ENCODE peak calls at places on chromosomes 2 and 18, in nine cellular contexts. S is psoas muscle, Z is foreskin fibroblast, X is RWPE2, B is neuronal stem cell, K is cardiac fibroblast, H is Karpas-422, A is HCT116, N is GM23248. R is an unnamed sample.

GRCh38 chr2:224612581-224612980 is 27.4 kb upstream of the CUL3 start:
- DNase-seq in S (no peak), K (no peak), B (no peak), Z (peak; percentile 57), A (no peak), X (no peak), N (peak; percentile 5), H (no peak), R (no peak)

GRCh38 chr2:170396799-170397459 is 219.0 kb downstream of the MYO3B start:
- DNase-seq in A (no peak), X (no peak), Z (peak; percentile 35), B (no peak), H (peak; percentile 43), K (peak; percentile 33), S (no peak), N (peak; percentile 37), R (no peak)

GRCh38 chr2:71702971-71703898 is 249.9 kb downstream of the DYSF start:
- DNase-seq in B (no peak), Z (no peak), S (no peak), N (no peak), H (no peak), K (no peak), X (peak; percentile 25), A (no peak), R (no peak)

GRCh38 chr2:128169497-128169896 is 78.5 kb downstream of the UGGT1 start:
- DNase-seq in H (no peak), S (no peak), Z (peak; percentile 46), K (peak; percentile 86), X (no peak), A (no peak), B (no peak), N (peak; percentile 19), R (no peak)

GRCh38 chr2:70328921-70329561 is 27.2 kb upstream of the FAM136A start:
- DNase-seq in Z (no peak), H (no peak), B (no peak), A (peak; percentile 96), X (peak; percentile 94), K (peak; percentile 10), S (no peak), N (peak; percentile 58), R (no peak)

GRCh38 chr2:148999451-148999891 is 39.0 kb upstream of the LYPD6B start:
- DNase-seq in K (no peak), H (no peak), B (no peak), X (no peak), S (no peak), Z (peak; percentile 57), N (peak; percentile 22), A (no peak), R (no peak)

GRCh38 chr18:69365658-69366057 is 35.0 kb upstream of the DOK6 start:
- DNase-seq in X (no peak), H (no peak), K (no peak), S (no peak), N (no peak), Z (no peak), A (no peak), B (no peak), R (no peak)

GRCh38 chr2:50291535-50291934 is 740.4 kb downstream of the NRXN1 start:
- DNase-seq in A (no peak), K (no peak), Z (no peak), B (no peak), H (no peak), S (no peak), X (no peak), N (no peak), R (no peak)

GRCh38 chr2:227884511-227884947 is 13.1 kb downstream of the DAW1 start:
- DNase-seq in H (peak; percentile 87), B (peak; percentile 71), S (peak; percentile 39), N (peak; percentile 68), X (no peak), K (peak; percentile 85), A (peak; percentile 73), Z (peak; percentile 82), R (no peak)

GRCh38 chr2:45882707-45883106 is 231.2 kb downstream of the PRKCE start:
- DNase-seq in S (no peak), B (no peak), N (peak; percentile 65), H (no peak), X (no peak), A (no peak), K (no peak), Z (peak; percentile 60), R (no peak)

GRCh38 chr2:151886235-151886634 is 58.0 kb upstream of the ARL5A start:
- DNase-seq in Z (peak; percentile 15), N (no peak), A (no peak), S (no peak), K (no peak), H (no peak), X (no peak), B (no peak), R (no peak)

GRCh38 chr2:143955416-143956075 is 564.4 kb downstream of the ZEB2 start:
- DNase-seq in N (peak; percentile 77), B (no peak), S (no peak), K (peak; percentile 87), A (no peak), X (no peak), Z (peak; percentile 72), H (no peak), R (peak; percentile 72)

GRCh38 chr2:134134827-134135226 is 119.0 kb upstream of the MGAT5 start:
- DNase-seq in H (no peak), K (no peak), N (no peak), X (no peak), A (no peak), S (no peak), Z (no peak), B (no peak), R (no peak)

GRCh38 chr2:134137182-134137595 is 116.7 kb upstream of the MGAT5 start:
- DNase-seq in N (peak; percentile 73), B (no peak), S (no peak), A (no peak), X (peak; percentile 84), K (peak; percentile 90), Z (peak; percentile 86), H (no peak), R (no peak)

GRCh38 chr2:134138115-134138514 is 115.8 kb upstream of the MGAT5 start:
- DNase-seq in X (no peak), S (no peak), N (peak; percentile 43), B (no peak), Z (peak; percentile 73), A (no peak), K (peak; percentile 49), H (no peak), R (no peak)

GRCh38 chr2:134135793-134136192 is 118.1 kb upstream of the MGAT5 start:
- DNase-seq in Z (no peak), A (no peak), X (no peak), H (no peak), N (no peak), K (no peak), B (no peak), S (no peak), R (no peak)

GRCh38 chr2:134136702-134137101 is 117.2 kb upstream of the MGAT5 start:
- DNase-seq in H (no peak), S (no peak), N (no peak), X (no peak), Z (no peak), K (no peak), A (no peak), B (no peak), R (no peak)
- H3K4me3 ChIP-seq in H (no peak overlapping the region), S (peak overlapping the region; percentile 25), N (peak overlapping the region; percentile 38), X (no peak overlapping the region), Z (peak overlapping the region; percentile 32), K (no peak overlapping the region), A (no peak overlapping the region), B (no peak overlapping the region), R (no peak overlapping the region)

DNA sequence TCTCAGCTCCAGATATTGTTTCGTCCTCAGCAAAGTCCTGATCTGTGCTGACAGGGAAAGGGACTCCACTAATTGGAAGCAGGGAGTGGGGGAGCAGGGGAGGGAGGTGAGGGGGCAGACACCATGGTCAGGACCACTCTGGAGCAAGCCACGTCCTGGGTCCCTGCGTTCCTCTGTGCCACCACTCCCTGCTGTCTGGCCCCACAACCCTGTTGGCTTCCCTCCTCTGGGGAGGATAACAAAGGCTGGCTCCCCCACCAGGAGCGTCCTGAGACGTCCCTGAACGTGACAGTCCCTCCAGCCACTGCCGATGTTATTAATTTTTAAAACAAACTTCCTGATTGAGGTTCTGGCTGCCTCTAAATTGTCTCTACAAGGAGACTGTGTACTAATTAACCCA is 257.3 kb downstream of the SETBP1 start:
- DNase-seq in B (no peak), N (no peak), Z (no peak), S (no peak), H (no peak), A (no peak), X (no peak), K (no peak), R (no peak)
- H3K4me3 ChIP-seq in B (no peak overlapping the region), N (no peak overlapping the region), Z (no peak overlapping the region), S (no peak overlapping the region), H (no peak overlapping the region), A (no peak overlapping the region), X (no peak overlapping the region), K (no peak overlapping the region), R (no peak overlapping the region)

GRCh38 chr2:20071397-20072383 is 20.3 kb upstream of the LAPTM4A start:
- DNase-seq in S (no peak), K (peak; percentile 96), B (no peak), N (peak; percentile 95), Z (peak; percentile 96), A (no peak), H (no peak), X (peak; percentile 85), R (peak; percentile 91)
- H3K4me3 ChIP-seq in S (no peak overlapping the region), K (no peak overlapping the region), B (no peak overlapping the region), N (peak overlapping the region; percentile 65), Z (peak overlapping the region; percentile 26), A (no peak overlapping the region), H (no peak overlapping the region), X (no peak overlapping the region), R (no peak overlapping the region)

GRCh38 chr2:203030991-203031390 is 16.3 kb downstream of the NBEAL1 start:
- DNase-seq in X (no peak), S (no peak), Z (no peak), N (no peak), A (no peak), K (no peak), B (no peak), H (no peak), R (no peak)

GRCh38 chr2:203022751-203023150 is 8.1 kb downstream of the NBEAL1 start:
- DNase-seq in S (no peak), B (no peak), N (peak; percentile 65), X (no peak), Z (peak; percentile 39), H (no peak), K (peak; percentile 59), A (no peak), R (no peak)

GRCh38 chr2:203021986-203022385 is 7.3 kb downstream of the NBEAL1 start:
- DNase-seq in K (no peak), A (no peak), H (no peak), N (peak; percentile 13), B (no peak), X (no peak), S (no peak), Z (peak; percentile 14), R (no peak)

GRCh38 chr2:203030545-203030944 is 15.9 kb downstream of the NBEAL1 start:
- DNase-seq in Z (no peak), X (no peak), H (no peak), K (no peak), S (no peak), N (no peak), B (no peak), A (no peak), R (no peak)

DNA sequence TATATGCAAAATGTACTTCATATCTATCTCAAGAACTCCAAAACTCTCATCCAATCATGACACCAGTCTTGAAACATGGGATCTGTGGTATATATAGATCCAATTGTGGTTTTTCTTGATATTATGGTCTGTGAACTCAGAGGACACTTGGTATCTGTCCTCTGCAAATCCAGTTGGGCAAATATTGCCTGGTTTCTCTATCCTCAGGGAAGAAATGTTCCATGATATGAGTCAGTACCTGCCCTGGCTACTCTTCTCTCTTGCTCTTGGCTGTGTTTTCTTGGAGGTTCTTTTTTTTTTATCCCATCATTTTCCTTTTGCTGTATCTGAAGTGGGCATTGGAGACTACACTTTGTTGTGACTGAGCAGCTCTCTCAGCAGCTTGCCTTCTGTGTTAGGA is 10.9 kb downstream of the NBEAL1 start:
- DNase-seq in S (no peak), X (no peak), Z (no peak), N (peak; percentile 45), A (no peak), B (no peak), K (no peak), H (no peak), R (no peak)
- H3K4me3 ChIP-seq in S (no peak overlapping the region), X (no peak overlapping the region), Z (no peak overlapping the region), N (no peak overlapping the region), A (no peak overlapping the region), B (no peak overlapping the region), K (no peak overlapping the region), H (no peak overlapping the region), R (no peak overlapping the region)